ENCODE peak calls at places on chromosomes 5 and 9, in four cellular contexts. W, Q, X and Y are unnamed samples.

GRCh38 chr5:2746642-2747041 is 4.8 kb downstream of the IRX2 start:
- DNase-seq in Q (peak; percentile 77), W (no peak), X (no peak), Y (peak; percentile 74)

GRCh38 chr5:96881511-96882115 is 5.3 kb downstream of the ERAP2 start:
- DNase-seq in X (no peak), W (no peak), Q (peak; percentile 66), Y (peak; percentile 96)

GRCh38 chr5:84872768-84873167 is 488.1 kb upstream of the EDIL3 start:
- DNase-seq in W (no peak), Q (no peak), X (no peak), Y (no peak)

GRCh38 chr9:83675466-83675865 is 32.3 kb downstream of the UBQLN1 start:
- DNase-seq in W (no peak), Q (no peak), X (no peak), Y (no peak)

GRCh38 chr9:133120343-133121199 is 469 bp downstream of the RALGDS start:
- DNase-seq in X (peak; percentile 77), Q (peak; percentile 29), W (no peak), Y (no peak)

GRCh38 chr5:151183451-151184245 is 26.1 kb upstream of the ANXA6 start:
- DNase-seq in Q (peak; percentile 28), W (no peak), X (no peak), Y (no peak)

GRCh38 chr5:175059687-175060194 is 335.4 kb downstream of the MSX2 start:
- DNase-seq in W (peak; percentile 90), X (peak; percentile 67), Q (peak; percentile 6), Y (peak; percentile 58)

GRCh38 chr9:7336356-7337075 is 463.1 kb downstream of the DMAC1 start:
- DNase-seq in X (no peak), W (no peak), Q (no peak), Y (no peak)

GRCh38 chr5:98397081-98397480 is 376.4 kb upstream of the RGMB start:
- DNase-seq in W (no peak), Q (peak; percentile 93), X (no peak), Y (peak; percentile 71)

GRCh38 chr9:88814521-88815101 is 176.7 kb upstream of the S1PR3 start:
- DNase-seq in W (no peak), Q (peak; percentile 94), X (peak; percentile 68), Y (peak; percentile 82)

GRCh38 chr5:141680751-141681201 is 1.3 kb downstream of the ARAP3 start:
- DNase-seq in X (peak; percentile 90), W (peak; percentile 92), Q (no peak), Y (peak; percentile 21)

GRCh38 chr5:180852510-180852909 is 8.6 kb downstream of the ZFP62 start:
- DNase-seq in X (no peak), Q (peak; percentile 33), W (no peak), Y (no peak)

GRCh38 chr5:132365213-132365612 is 4.3 kb upstream of the SLC22A5 start:
- DNase-seq in X (no peak), Q (peak; percentile 24), W (no peak), Y (peak; percentile 96)

GRCh38 chr5:168654225-168654624 is 75.1 kb upstream of the PANK3 start:
- DNase-seq in W (peak; percentile 86), X (peak; percentile 84), Q (peak; percentile 84), Y (no peak)

GRCh38 chr5:41510176-41510831 is at the start of gene PLCXD3:
- DNase-seq in W (peak; percentile 74), X (peak; percentile 69), Q (peak; percentile 48), Y (no peak)

GRCh38 chr9:107794259-107794658 is 304.7 kb upstream of the KLF4 start:
- DNase-seq in Q (no peak), W (no peak), X (no peak), Y (no peak)

GRCh38 chr5:23208959-23209431 is 298.4 kb upstream of the PRDM9 start:
- DNase-seq in X (peak; percentile 34), Q (peak; percentile 54), W (peak; percentile 86), Y (no peak)

GRCh38 chr5:160640417-160640816 is 211.6 kb downstream of the ATP10B start:
- DNase-seq in X (no peak), Q (no peak), W (no peak), Y (no peak)
- H3K27ac ChIP-seq in X (no peak overlapping the region), Q (no peak overlapping the region), W (no peak overlapping the region), Y (no peak overlapping the region)

DNA sequence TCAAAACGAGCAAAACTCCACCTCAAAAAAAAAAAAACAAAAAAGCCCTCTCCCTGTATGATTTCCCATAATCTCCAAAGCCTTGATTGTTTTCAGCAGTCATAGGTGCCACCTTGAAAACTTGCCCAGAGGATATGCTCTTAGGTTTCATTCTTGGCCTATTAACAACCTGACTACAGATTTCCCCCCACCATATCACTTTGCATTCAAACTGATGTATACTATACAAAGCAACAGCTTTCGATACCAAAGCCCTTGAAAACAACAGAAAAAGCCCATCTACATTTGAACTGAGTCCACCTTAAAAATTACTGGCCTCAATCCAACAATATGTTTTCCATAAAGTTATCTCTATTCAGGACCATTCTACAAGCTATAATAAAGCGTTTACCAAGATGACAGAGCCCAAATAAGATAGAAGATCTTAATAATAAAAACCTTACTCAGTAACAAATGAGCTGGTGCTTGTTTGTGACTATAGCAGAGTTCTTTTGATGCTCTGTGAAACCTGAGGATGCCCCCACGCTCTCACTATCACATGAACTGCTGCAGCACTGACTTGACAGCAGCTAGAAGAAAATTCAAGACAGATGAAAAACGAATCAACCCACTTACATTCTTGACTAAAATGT is 44.4 kb downstream of the FNBP1 start:
- DNase-seq in X (peak; percentile 49), Q (peak; percentile 23), W (no peak), Y (no peak)
- H3K4me1 ChIP-seq in X (peaks cover 6% of the 10 kb centered on the region), Q (peaks cover 40% of the 10 kb centered on the region), W (no peaks in the 10 kb centered on the region), Y (no peaks in the 10 kb centered on the region)

GRCh38 chr9:81032030-81032572 is 657.2 kb downstream of the TLE1 start:
- DNase-seq in X (no peak), Q (peak; percentile 84), W (no peak), Y (peak; percentile 94)
- H3K27ac ChIP-seq in X (no peak overlapping the region), Q (no peak overlapping the region), W (no peak overlapping the region), Y (peak overlapping the region; percentile 79)

GRCh38 chr5:6573651-6574101 is 59.2 kb downstream of the NSUN2 start:
- DNase-seq in W (peak; percentile 38), Q (no peak), X (peak; percentile 54), Y (no peak)

GRCh38 chr5:6574111-6574510 is 58.7 kb downstream of the NSUN2 start:
- DNase-seq in X (no peak), W (no peak), Q (no peak), Y (no peak)

GRCh38 chr5:6570530-6570929 is 62.3 kb downstream of the NSUN2 start:
- DNase-seq in W (no peak), Q (no peak), X (no peak), Y (no peak)

GRCh38 chr5:6572825-6573380 is 59.9 kb downstream of the NSUN2 start:
- DNase-seq in X (no peak), Q (no peak), W (no peak), Y (no peak)

GRCh38 chr5:6572086-6572824 is 60.6 kb downstream of the NSUN2 start:
- DNase-seq in Q (no peak), X (no peak), W (no peak), Y (no peak)
- H3K4me1 ChIP-seq in Q (no peaks in the 10 kb centered on the region), X (peaks cover 3% of the 10 kb centered on the region), W (no peaks in the 10 kb centered on the region), Y (no peaks in the 10 kb centered on the region)

GRCh38 chr5:21685016-21685415 is 1168.1 kb downstream of the CDH12 start:
- DNase-seq in W (no peak), X (no peak), Q (no peak), Y (no peak)

GRCh38 chr5:21681906-21682305 is 1171.2 kb downstream of the CDH12 start:
- DNase-seq in W (no peak), X (no peak), Q (no peak), Y (no peak)

GRCh38 chr5:21680661-21681060 is 1172.5 kb downstream of the CDH12 start:
- DNase-seq in X (no peak), Q (peak; percentile 40), W (no peak), Y (peak; percentile 47)

GRCh38 chr5:21678526-21678925 is 1174.6 kb downstream of the CDH12 start:
- DNase-seq in Q (no peak), X (no peak), W (no peak), Y (no peak)

DNA sequence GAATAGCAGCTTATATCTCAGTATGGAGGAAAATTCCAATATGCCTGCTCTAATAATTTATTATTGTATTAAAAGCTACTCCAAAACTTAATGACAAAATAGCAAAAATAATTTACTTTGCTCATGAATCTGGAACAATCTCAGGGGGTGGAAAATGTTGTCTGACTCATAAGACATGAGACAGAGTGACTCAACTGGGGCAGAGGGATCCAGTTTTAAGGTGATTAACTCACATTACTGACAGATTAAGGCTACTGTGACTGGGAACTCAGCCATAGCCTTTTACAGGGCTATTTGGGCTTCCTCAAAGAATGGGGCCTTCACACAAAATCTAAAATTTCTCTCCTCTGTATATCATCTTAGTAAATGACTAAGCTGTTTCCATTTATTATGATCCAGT is 1172.9 kb downstream of the CDH12 start:
- DNase-seq in X (no peak), Q (peak; percentile 92), W (peak; percentile 18), Y (peak; percentile 95)
- H3K27ac ChIP-seq in X (no peak overlapping the region), Q (no peak overlapping the region), W (no peak overlapping the region), Y (peak overlapping the region; percentile 61)

GRCh38 chr5:124714910-124715309 is 31.5 kb downstream of the ZNF608 start:
- DNase-seq in X (no peak), Q (no peak), W (no peak), Y (no peak)

GRCh38 chr5:124719346-124719967 is 27.0 kb downstream of the ZNF608 start:
- DNase-seq in X (no peak), Q (no peak), W (no peak), Y (no peak)

GRCh38 chr5:124718376-124718775 is 28.1 kb downstream of the ZNF608 start:
- DNase-seq in W (no peak), Q (peak; percentile 13), X (peak; percentile 72), Y (no peak)

GRCh38 chr5:124713595-124713994 is 32.8 kb downstream of the ZNF608 start:
- DNase-seq in X (no peak), W (no peak), Q (no peak), Y (no peak)

DNA sequence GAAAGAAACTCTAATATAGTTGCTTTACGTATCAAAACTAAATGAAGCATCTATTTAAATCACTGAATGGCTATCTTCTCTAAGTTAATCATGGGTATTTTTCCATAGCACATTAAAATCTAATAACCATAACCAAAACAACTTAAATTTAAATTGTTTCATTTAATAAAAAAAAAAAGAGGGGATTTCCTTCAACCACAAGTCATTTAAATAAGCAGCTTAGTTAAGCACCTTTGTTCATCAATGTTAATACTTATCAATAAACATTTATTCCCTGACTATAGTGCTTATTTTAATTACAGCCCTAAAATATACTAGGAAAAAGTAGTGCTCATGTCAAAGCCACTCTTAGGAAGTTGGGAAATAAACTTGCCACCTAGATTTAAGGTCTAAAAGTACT is 30.3 kb downstream of the ZNF608 start:
- DNase-seq in X (no peak), Q (no peak), W (no peak), Y (no peak)
- H3K4me1 ChIP-seq in X (peaks cover 16% of the 10 kb centered on the region), Q (no peaks in the 10 kb centered on the region), W (peaks cover 47% of the 10 kb centered on the region), Y (no peaks in the 10 kb centered on the region)

GRCh38 chr9:24932785-24933184 is 387.1 kb upstream of the IZUMO3 start:
- DNase-seq in W (no peak), X (no peak), Q (no peak), Y (no peak)

GRCh38 chr9:24939099-24939850 is 393.6 kb upstream of the IZUMO3 start:
- DNase-seq in Q (no peak), X (peak; percentile 23), W (no peak), Y (no peak)

GRCh38 chr9:24931894-24932293 is 386.2 kb upstream of the IZUMO3 start:
- DNase-seq in W (no peak), Q (no peak), X (no peak), Y (no peak)

GRCh38 chr9:24936117-24936516 is 390.4 kb upstream of the IZUMO3 start:
- DNase-seq in X (no peak), W (no peak), Q (no peak), Y (no peak)
- H3K27ac ChIP-seq in X (no peak overlapping the region), W (no peak overlapping the region), Q (no peak overlapping the region), Y (no peak overlapping the region)